ENCODE peak calls at places on chromosomes 13 and 19, in nine cellular contexts. Q is left ventricle myocardium inferior; I is stimulated activated CD4-positive, alpha-beta T cell treated with anti-CD3 and anti-CD28 coated beads, Interleukin-1b, Interleukin-23, amount 100 ng/mL, for 1 hour; L is T-cell; E is T-helper 1 cell; D is nucleus accumbens; X is NCI-H774; J is brain pericyte; K is amniotic stem cell. G is an unnamed sample.

GRCh38 chr13:42561752-42562467 is 12.0 kb upstream of the TNFSF11 start:
- DNase-seq in Q (no peak), I (no peak), L (no peak), E (no peak), D (no peak), X (no peak), J (no peak), K (no peak), G (no peak)

GRCh38 chr13:42832341-42833153 is 51.2 kb downstream of the FAM216B start:
- DNase-seq in Q (no peak), I (no peak), L (no peak), E (no peak), D (no peak), X (no peak), J (peak; percentile 53), K (peak; percentile 65), G (no peak)

GRCh38 chr13:45142440-45143345 is 22.4 kb downstream of the GTF2F2 start:
- DNase-seq in Q (no peak), I (no peak), L (no peak), E (no peak), D (no peak), X (no peak), J (no peak), K (no peak), G (no peak)

GRCh38 chr13:110015253-110015652 is 228.9 kb upstream of the IRS2 start:
- DNase-seq in Q (peak; percentile 20), I (no peak), L (no peak), E (no peak), D (no peak), X (peak; percentile 84), J (no peak), K (no peak), G (no peak)

GRCh38 chr13:43293561-43293960 is 270.2 kb downstream of the DNAJC15 start:
- DNase-seq in Q (no peak), I (no peak), L (no peak), E (no peak), D (no peak), X (no peak), J (no peak), K (no peak), G (no peak)

GRCh38 chr13:110128546-110128945 is 178.4 kb downstream of the COL4A1 start:
- DNase-seq in Q (no peak), I (no peak), L (no peak), E (no peak), D (no peak), X (no peak), J (no peak), K (no peak), G (no peak)

GRCh38 chr19:30167976-30168635 is 204.1 kb upstream of the ZNF536 start:
- DNase-seq in Q (no peak), I (no peak), L (no peak), E (no peak), D (no peak), X (no peak), J (no peak), K (no peak), G (no peak)

GRCh38 chr13:113777311-113778260 is 18.6 kb downstream of the TMEM255B start:
- DNase-seq in Q (no peak), I (no peak), L (no peak), E (no peak), D (no peak), X (no peak), J (no peak), K (no peak), G (no peak)

GRCh38 chr19:39814595-39814994 is 19.4 kb downstream of the DYRK1B start:
- DNase-seq in Q (no peak), I (no peak), L (no peak), E (no peak), D (no peak), X (no peak), J (no peak), K (no peak), G (no peak)

GRCh38 chr13:80342541-80343371 is 1.8 kb upstream of the SPRY2 start:
- DNase-seq in Q (peak; percentile 91), I (peak; percentile 6), L (peak; percentile 56), E (peak; percentile 19), D (peak; percentile 25), X (peak; percentile 33), J (no peak), K (peak; percentile 65), G (peak; percentile 78)

GRCh38 chr13:43363156-43363918 is 340.0 kb downstream of the DNAJC15 start:
- DNase-seq in Q (no peak), I (no peak), L (no peak), E (no peak), D (no peak), X (no peak), J (no peak), K (no peak), G (no peak)

GRCh38 chr13:98665638-98665995 is 86.9 kb downstream of the SLC15A1 start:
- DNase-seq in Q (no peak), I (no peak), L (no peak), E (no peak), D (no peak), X (no peak), J (no peak), K (no peak), G (no peak)

GRCh38 chr19:13092608-13093260 is 9.9 kb downstream of the LYL1 start:
- DNase-seq in Q (no peak), I (no peak), L (no peak), E (no peak), D (no peak), X (no peak), J (no peak), K (no peak), G (no peak)

GRCh38 chr19:52188822-52189744 is 769 bp upstream of the PPP2R1A start:
- DNase-seq in Q (peak; percentile 83), I (no peak), L (no peak), E (no peak), D (no peak), X (peak; percentile 59), J (no peak), K (no peak), G (peak; percentile 60)

GRCh38 chr19:14354445-14354844 is 26.8 kb upstream of the ADGRE5 start:
- DNase-seq in Q (no peak), I (no peak), L (no peak), E (no peak), D (no peak), X (no peak), J (no peak), K (no peak), G (no peak)

GRCh38 chr13:77724092-77724491 is 26.6 kb downstream of the SLAIN1 start:
- DNase-seq in Q (no peak), I (no peak), L (peak; percentile 13), E (peak; percentile 38), D (no peak), X (no peak), J (no peak), K (no peak), G (no peak)

GRCh38 chr19:34305221-34306058 is 51.1 kb downstream of the GARRE1 start:
- DNase-seq in Q (no peak), I (no peak), L (no peak), E (no peak), D (no peak), X (no peak), J (no peak), K (no peak), G (no peak)

GRCh38 chr19:45179063-45179847 is 671 bp downstream of the BLOC1S3 start:
- DNase-seq in Q (no peak), I (no peak), L (peak; percentile 32), E (no peak), D (no peak), X (no peak), J (no peak), K (no peak), G (no peak)

GRCh38 chr13:48818495-48818961 is 157.2 kb upstream of the FNDC3A start:
- DNase-seq in Q (no peak), I (no peak), L (no peak), E (no peak), D (no peak), X (no peak), J (peak; percentile 89), K (peak; percentile 88), G (no peak)

GRCh38 chr13:101916108-101916757 is 463.8 kb downstream of the ITGBL1 start:
- DNase-seq in Q (peak; percentile 38), I (no peak), L (no peak), E (no peak), D (peak; percentile 6), X (peak; percentile 22), J (no peak), K (no peak), G (no peak)

GRCh38 chr13:93336733-93337132 is 110.1 kb downstream of the GPC6 start:
- DNase-seq in Q (no peak), I (no peak), L (no peak), E (no peak), D (no peak), X (no peak), J (no peak), K (no peak), G (no peak)

GRCh38 chr13:68708336-68708908 is 1399.2 kb upstream of the ATXN8OS start:
- DNase-seq in Q (no peak), I (no peak), L (no peak), E (no peak), D (no peak), X (no peak), J (no peak), K (no peak), G (no peak)

GRCh38 chr13:91017031-91017668 is 330.3 kb upstream of the MIR17HG start:
- DNase-seq in Q (no peak), I (no peak), L (no peak), E (no peak), D (no peak), X (peak; percentile 21), J (peak; percentile 2), K (no peak), G (no peak)

GRCh38 chr13:48500652-48501197 is 32.2 kb downstream of the RCBTB2 start:
- DNase-seq in Q (no peak), I (no peak), L (no peak), E (no peak), D (no peak), X (no peak), J (peak; percentile 42), K (peak; percentile 58), G (peak; percentile 33)

GRCh38 chr19:15015946-15016542 is 33.2 kb upstream of the CASP14 start:
- DNase-seq in Q (no peak), I (no peak), L (no peak), E (no peak), D (no peak), X (no peak), J (no peak), K (no peak), G (no peak)

GRCh38 chr19:18915639-18916038 is 3.5 kb downstream of the COPE start:
- DNase-seq in Q (no peak), I (no peak), L (no peak), E (peak; percentile 16), D (peak; percentile 25), X (no peak), J (no peak), K (no peak), G (peak; percentile 28)

GRCh38 chr13:64529874-64530485 is 2700.2 kb downstream of the PCDH9 start:
- DNase-seq in Q (no peak), I (no peak), L (no peak), E (no peak), D (no peak), X (no peak), J (no peak), K (no peak), G (no peak)

GRCh38 chr19:5345895-5346386 is 5.3 kb upstream of the PTPRS start:
- DNase-seq in Q (no peak), I (no peak), L (no peak), E (no peak), D (no peak), X (no peak), J (peak; percentile 29), K (no peak), G (no peak)

GRCh38 chr13:98267080-98267912 is 90.2 kb upstream of the RNF113B start:
- DNase-seq in Q (no peak), I (no peak), L (no peak), E (no peak), D (no peak), X (no peak), J (peak; percentile 49), K (no peak), G (no peak)

GRCh38 chr13:29886446-29886845 is 36.0 kb upstream of the UBL3 start:
- DNase-seq in Q (no peak), I (no peak), L (no peak), E (no peak), D (no peak), X (no peak), J (no peak), K (no peak), G (no peak)

GRCh38 chr19:2997720-2998119 is 20.4 kb downstream of the TLE6 start:
- DNase-seq in Q (no peak), I (no peak), L (no peak), E (no peak), D (no peak), X (no peak), J (no peak), K (no peak), G (no peak)